ENCODE peak calls at places on chromosomes 4 and X, in eight cellular contexts. One of them, this sample, is unnamed.

GRCh38 chr4:40333921-40334352 is 1.2 kb upstream of the CHRNA9 start:
- DNase-seq in activated CD8-positive, alpha-beta T cell treated with anti-CD3 and anti-CD28 coated beads for 36 hours: no peak
- DNase-seq in Peyer's patch: no peak
- DNase-seq in WTC11: no peak
- DNase-seq in GM13976: no peak
- DNase-seq in CD4-positive, alpha-beta T cell: no peak
- DNase-seq in lower lobe of right lung: no peak
- DNase-seq in Calu3: no peak
- DNase-seq in this sample: no peak

GRCh38 chr4:47852121-47852520 is 14.3 kb upstream of the CORIN start:
- DNase-seq in activated CD8-positive, alpha-beta T cell treated with anti-CD3 and anti-CD28 coated beads for 36 hours: no peak
- DNase-seq in lower lobe of right lung: no peak
- DNase-seq in Peyer's patch: no peak
- DNase-seq in Calu3: no peak
- DNase-seq in GM13976: no peak
- DNase-seq in WTC11: no peak
- DNase-seq in CD4-positive, alpha-beta T cell: no peak
- DNase-seq in this sample: no peak

GRCh38 chr4:141142423-141142822 is 9.2 kb upstream of the RNF150 start:
- DNase-seq in Calu3: no peak
- DNase-seq in Peyer's patch: no peak
- DNase-seq in CD4-positive, alpha-beta T cell: no peak
- DNase-seq in activated CD8-positive, alpha-beta T cell treated with anti-CD3 and anti-CD28 coated beads for 36 hours: no peak
- DNase-seq in lower lobe of right lung: no peak
- DNase-seq in WTC11: no peak
- DNase-seq in GM13976: no peak
- DNase-seq in this sample: no peak

GRCh38 chr4:88672987-88673386 is 24.6 kb downstream of the NAP1L5 start:
- DNase-seq in Calu3: peak; percentile 32
- DNase-seq in WTC11: peak; percentile 47
- DNase-seq in Peyer's patch: no peak
- DNase-seq in activated CD8-positive, alpha-beta T cell treated with anti-CD3 and anti-CD28 coated beads for 36 hours: peak; percentile 48
- DNase-seq in lower lobe of right lung: no peak
- DNase-seq in GM13976: peak; percentile 10
- DNase-seq in CD4-positive, alpha-beta T cell: no peak
- DNase-seq in this sample: peak; percentile 10

GRCh38 chr4:69832326-69833030 is 27.5 kb downstream of the SULT1E1 start:
- DNase-seq in activated CD8-positive, alpha-beta T cell treated with anti-CD3 and anti-CD28 coated beads for 36 hours: no peak
- DNase-seq in WTC11: no peak
- DNase-seq in Peyer's patch: no peak
- DNase-seq in CD4-positive, alpha-beta T cell: no peak
- DNase-seq in GM13976: no peak
- DNase-seq in Calu3: peak; percentile 34
- DNase-seq in lower lobe of right lung: no peak
- DNase-seq in this sample: no peak

GRCh38 chr4:70365479-70365878 is 4.9 kb downstream of the SMR3A start:
- DNase-seq in Peyer's patch: no peak
- DNase-seq in lower lobe of right lung: no peak
- DNase-seq in GM13976: no peak
- DNase-seq in Calu3: peak; percentile 1
- DNase-seq in CD4-positive, alpha-beta T cell: no peak
- DNase-seq in activated CD8-positive, alpha-beta T cell treated with anti-CD3 and anti-CD28 coated beads for 36 hours: no peak
- DNase-seq in WTC11: no peak
- DNase-seq in this sample: no peak

GRCh38 chrX:69226459-69227158 is 61.4 kb upstream of the PJA1 start:
- DNase-seq in Calu3: no peak
- DNase-seq in WTC11: no peak
- DNase-seq in CD4-positive, alpha-beta T cell: no peak
- DNase-seq in activated CD8-positive, alpha-beta T cell treated with anti-CD3 and anti-CD28 coated beads for 36 hours: no peak
- DNase-seq in Peyer's patch: no peak
- DNase-seq in lower lobe of right lung: no peak
- DNase-seq in GM13976: no peak
- DNase-seq in this sample: no peak

GRCh38 chr4:147157860-147158701 is 212.4 kb upstream of the TTC29 start:
- DNase-seq in Peyer's patch: no peak
- DNase-seq in lower lobe of right lung: peak; percentile 50
- DNase-seq in Calu3: peak; percentile 23
- DNase-seq in activated CD8-positive, alpha-beta T cell treated with anti-CD3 and anti-CD28 coated beads for 36 hours: no peak
- DNase-seq in WTC11: peak; percentile 70
- DNase-seq in GM13976: peak; percentile 20
- DNase-seq in CD4-positive, alpha-beta T cell: no peak
- DNase-seq in this sample: no peak

GRCh38 chrX:77597090-77597489 is 149.9 kb downstream of the FGF16 start:
- DNase-seq in Calu3: no peak
- DNase-seq in WTC11: no peak
- DNase-seq in Peyer's patch: no peak
- DNase-seq in GM13976: no peak
- DNase-seq in CD4-positive, alpha-beta T cell: no peak
- DNase-seq in activated CD8-positive, alpha-beta T cell treated with anti-CD3 and anti-CD28 coated beads for 36 hours: no peak
- DNase-seq in lower lobe of right lung: no peak
- DNase-seq in this sample: no peak

GRCh38 chr4:1204828-1205591 is 32.6 kb upstream of the SPON2 start:
- DNase-seq in lower lobe of right lung: peak; percentile 55
- DNase-seq in WTC11: peak; percentile 3
- DNase-seq in Calu3: peak; percentile 51
- DNase-seq in activated CD8-positive, alpha-beta T cell treated with anti-CD3 and anti-CD28 coated beads for 36 hours: peak; percentile 1
- DNase-seq in CD4-positive, alpha-beta T cell: peak; percentile 3
- DNase-seq in GM13976: no peak
- DNase-seq in Peyer's patch: peak; percentile 14
- DNase-seq in this sample: no peak

GRCh38 chr4:22676058-22676457 is 16.7 kb upstream of the GBA3 start:
- DNase-seq in WTC11: no peak
- DNase-seq in Peyer's patch: no peak
- DNase-seq in CD4-positive, alpha-beta T cell: no peak
- DNase-seq in GM13976: no peak
- DNase-seq in activated CD8-positive, alpha-beta T cell treated with anti-CD3 and anti-CD28 coated beads for 36 hours: no peak
- DNase-seq in lower lobe of right lung: no peak
- DNase-seq in Calu3: no peak
- DNase-seq in this sample: no peak

GRCh38 chr4:124974163-124974562 is 261.6 kb upstream of the ANKRD50 start:
- DNase-seq in WTC11: no peak
- DNase-seq in GM13976: no peak
- DNase-seq in Peyer's patch: no peak
- DNase-seq in lower lobe of right lung: no peak
- DNase-seq in CD4-positive, alpha-beta T cell: no peak
- DNase-seq in activated CD8-positive, alpha-beta T cell treated with anti-CD3 and anti-CD28 coated beads for 36 hours: no peak
- DNase-seq in Calu3: no peak
- DNase-seq in this sample: no peak

GRCh38 chr4:101651778-101652177 is 138.8 kb upstream of the BANK1 start:
- DNase-seq in WTC11: no peak
- DNase-seq in Calu3: no peak
- DNase-seq in lower lobe of right lung: no peak
- DNase-seq in Peyer's patch: no peak
- DNase-seq in GM13976: no peak
- DNase-seq in activated CD8-positive, alpha-beta T cell treated with anti-CD3 and anti-CD28 coated beads for 36 hours: no peak
- DNase-seq in CD4-positive, alpha-beta T cell: no peak
- DNase-seq in this sample: no peak

GRCh38 chr4:158535130-158535614 is 13.5 kb downstream of the RXFP1 start:
- DNase-seq in CD4-positive, alpha-beta T cell: no peak
- DNase-seq in Peyer's patch: no peak
- DNase-seq in Calu3: no peak
- DNase-seq in lower lobe of right lung: no peak
- DNase-seq in GM13976: no peak
- DNase-seq in activated CD8-positive, alpha-beta T cell treated with anti-CD3 and anti-CD28 coated beads for 36 hours: peak; percentile 56
- DNase-seq in WTC11: no peak
- DNase-seq in this sample: no peak

GRCh38 chr4:94332983-94333590 is 9.5 kb downstream of the HPGDS start:
- DNase-seq in Peyer's patch: no peak
- DNase-seq in CD4-positive, alpha-beta T cell: no peak
- DNase-seq in lower lobe of right lung: no peak
- DNase-seq in WTC11: no peak
- DNase-seq in GM13976: no peak
- DNase-seq in activated CD8-positive, alpha-beta T cell treated with anti-CD3 and anti-CD28 coated beads for 36 hours: no peak
- DNase-seq in Calu3: peak; percentile 13
- DNase-seq in this sample: no peak

GRCh38 chr4:184641022-184641421 is 8.2 kb downstream of the CASP3 start:
- DNase-seq in GM13976: no peak
- DNase-seq in CD4-positive, alpha-beta T cell: no peak
- DNase-seq in Calu3: no peak
- DNase-seq in WTC11: no peak
- DNase-seq in Peyer's patch: no peak
- DNase-seq in lower lobe of right lung: no peak
- DNase-seq in activated CD8-positive, alpha-beta T cell treated with anti-CD3 and anti-CD28 coated beads for 36 hours: no peak
- DNase-seq in this sample: peak; percentile 23

GRCh38 chr4:39932776-39933402 is 44.8 kb downstream of the PDS5A start:
- DNase-seq in Peyer's patch: no peak
- DNase-seq in GM13976: peak; percentile 30
- DNase-seq in lower lobe of right lung: no peak
- DNase-seq in WTC11: no peak
- DNase-seq in CD4-positive, alpha-beta T cell: no peak
- DNase-seq in Calu3: no peak
- DNase-seq in activated CD8-positive, alpha-beta T cell treated with anti-CD3 and anti-CD28 coated beads for 36 hours: no peak
- DNase-seq in this sample: peak; percentile 34

GRCh38 chrX:114619874-114620273 is 36.0 kb downstream of the HTR2C start:
- DNase-seq in activated CD8-positive, alpha-beta T cell treated with anti-CD3 and anti-CD28 coated beads for 36 hours: no peak
- DNase-seq in Calu3: peak; percentile 16
- DNase-seq in CD4-positive, alpha-beta T cell: no peak
- DNase-seq in lower lobe of right lung: no peak
- DNase-seq in GM13976: peak; percentile 12
- DNase-seq in Peyer's patch: no peak
- DNase-seq in WTC11: no peak
- DNase-seq in this sample: peak; percentile 14

GRCh38 chr4:139452000-139452399 is 1.9 kb upstream of the RAB33B start:
- DNase-seq in activated CD8-positive, alpha-beta T cell treated with anti-CD3 and anti-CD28 coated beads for 36 hours: no peak
- DNase-seq in GM13976: no peak
- DNase-seq in WTC11: no peak
- DNase-seq in Peyer's patch: no peak
- DNase-seq in CD4-positive, alpha-beta T cell: no peak
- DNase-seq in lower lobe of right lung: no peak
- DNase-seq in Calu3: no peak
- DNase-seq in this sample: no peak

GRCh38 chr4:139453371-139454110 is 380 bp upstream of the RAB33B start:
- DNase-seq in activated CD8-positive, alpha-beta T cell treated with anti-CD3 and anti-CD28 coated beads for 36 hours: peak; percentile 99
- DNase-seq in Calu3: peak; percentile 93
- DNase-seq in lower lobe of right lung: peak; percentile 99
- DNase-seq in Peyer's patch: peak; percentile 98
- DNase-seq in GM13976: peak; percentile 96
- DNase-seq in WTC11: peak; percentile 97
- DNase-seq in CD4-positive, alpha-beta T cell: peak; percentile 97
- DNase-seq in this sample: peak; percentile 95

GRCh38 chr4:139454646-139455045 is 725 bp downstream of the RAB33B start:
- DNase-seq in CD4-positive, alpha-beta T cell: no peak
- DNase-seq in lower lobe of right lung: no peak
- DNase-seq in WTC11: no peak
- DNase-seq in Peyer's patch: no peak
- DNase-seq in GM13976: no peak
- DNase-seq in activated CD8-positive, alpha-beta T cell treated with anti-CD3 and anti-CD28 coated beads for 36 hours: no peak
- DNase-seq in Calu3: no peak
- DNase-seq in this sample: no peak

GRCh38 chr4:139454111-139454600 is at the start of gene RAB33B:
- DNase-seq in Calu3: no peak
- DNase-seq in lower lobe of right lung: no peak
- DNase-seq in WTC11: no peak
- DNase-seq in GM13976: no peak
- DNase-seq in Peyer's patch: no peak
- DNase-seq in CD4-positive, alpha-beta T cell: no peak
- DNase-seq in activated CD8-positive, alpha-beta T cell treated with anti-CD3 and anti-CD28 coated beads for 36 hours: no peak
- DNase-seq in this sample: no peak

GRCh38 chr4:139453041-139453370 is 915 bp upstream of the RAB33B start:
- DNase-seq in Peyer's patch: peak; percentile 78
- DNase-seq in lower lobe of right lung: no peak
- DNase-seq in Calu3: peak; percentile 60
- DNase-seq in CD4-positive, alpha-beta T cell: peak; percentile 73
- DNase-seq in GM13976: peak; percentile 71
- DNase-seq in activated CD8-positive, alpha-beta T cell treated with anti-CD3 and anti-CD28 coated beads for 36 hours: peak; percentile 85
- DNase-seq in WTC11: no peak
- DNase-seq in this sample: peak; percentile 75
- TF ChIP-seq CTCF in Peyer's patch: peak; percentile 70
- TF ChIP-seq CTCF in lower lobe of right lung: peak; percentile 28
- TF ChIP-seq CTCF in Calu3: peak; percentile 31
- TF ChIP-seq CTCF in CD4-positive, alpha-beta T cell: peak; percentile 57
- TF ChIP-seq CTCF in GM13976: no peak
- TF ChIP-seq CTCF in activated CD8-positive, alpha-beta T cell treated with anti-CD3 and anti-CD28 coated beads for 36 hours: peak; percentile 50
- TF ChIP-seq CTCF in WTC11: no peak
- TF ChIP-seq CTCF in this sample: peak; percentile 39

DNA sequence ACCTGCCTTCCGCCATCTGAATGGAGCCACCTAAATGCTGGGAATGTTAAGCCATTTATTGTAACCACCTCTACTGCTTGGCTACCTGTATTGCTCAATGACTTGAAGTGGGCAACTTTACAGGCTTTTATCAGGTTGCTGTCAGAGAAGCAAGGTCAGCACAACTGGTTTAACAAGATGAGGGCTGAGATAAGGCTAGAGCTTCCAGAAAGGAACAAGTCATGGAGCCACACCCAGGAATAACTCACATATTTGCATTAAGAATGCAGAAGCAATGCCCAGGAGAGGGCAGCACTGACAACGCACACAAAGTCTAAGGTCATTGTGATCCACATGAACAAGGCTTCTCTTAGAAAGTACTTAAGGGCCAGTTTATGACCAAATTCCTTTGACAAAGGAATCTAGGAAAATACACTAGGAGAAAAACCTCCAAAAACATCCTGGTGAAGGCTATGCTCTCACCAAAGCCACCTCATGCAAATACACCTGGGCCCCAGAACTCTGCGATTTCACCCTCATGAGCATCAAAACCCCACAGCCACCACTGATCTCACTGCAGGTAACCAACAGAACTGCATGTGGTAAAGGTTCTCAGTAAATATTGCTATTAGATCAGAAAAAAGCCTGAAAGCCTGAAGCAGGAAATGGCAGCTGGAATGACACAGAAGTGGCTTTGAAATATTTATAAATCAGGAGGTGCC is 15.0 kb upstream of the STS start:
- DNase-seq in WTC11: peak; percentile 52
- DNase-seq in GM13976: no peak
- DNase-seq in lower lobe of right lung: peak; percentile 74
- DNase-seq in Calu3: peak; percentile 81
- DNase-seq in activated CD8-positive, alpha-beta T cell treated with anti-CD3 and anti-CD28 coated beads for 36 hours: peak; percentile 46
- DNase-seq in CD4-positive, alpha-beta T cell: no peak
- DNase-seq in Peyer's patch: peak; percentile 36
- DNase-seq in this sample: no peak
- TF ChIP-seq CTCF in WTC11: no peak
- TF ChIP-seq CTCF in GM13976: peak; percentile 62
- TF ChIP-seq CTCF in lower lobe of right lung: peak; percentile 39
- TF ChIP-seq CTCF in Calu3: peak; percentile 44
- TF ChIP-seq CTCF in activated CD8-positive, alpha-beta T cell treated with anti-CD3 and anti-CD28 coated beads for 36 hours: no peak
- TF ChIP-seq CTCF in CD4-positive, alpha-beta T cell: peak; percentile 22
- TF ChIP-seq CTCF in Peyer's patch: peak; percentile 66
- TF ChIP-seq CTCF in this sample: peak; percentile 71

GRCh38 chr4:24395937-24396336 is 188.4 kb downstream of the DHX15 start:
- DNase-seq in WTC11: peak; percentile 36
- DNase-seq in activated CD8-positive, alpha-beta T cell treated with anti-CD3 and anti-CD28 coated beads for 36 hours: no peak
- DNase-seq in Peyer's patch: no peak
- DNase-seq in Calu3: no peak
- DNase-seq in CD4-positive, alpha-beta T cell: no peak
- DNase-seq in lower lobe of right lung: no peak
- DNase-seq in GM13976: no peak
- DNase-seq in this sample: no peak
- TF ChIP-seq CTCF in WTC11: no peak
- TF ChIP-seq CTCF in activated CD8-positive, alpha-beta T cell treated with anti-CD3 and anti-CD28 coated beads for 36 hours: no peak
- TF ChIP-seq CTCF in Peyer's patch: no peak
- TF ChIP-seq CTCF in Calu3: no peak
- TF ChIP-seq CTCF in CD4-positive, alpha-beta T cell: no peak
- TF ChIP-seq CTCF in lower lobe of right lung: no peak
- TF ChIP-seq CTCF in GM13976: no peak
- TF ChIP-seq CTCF in this sample: no peak

DNA sequence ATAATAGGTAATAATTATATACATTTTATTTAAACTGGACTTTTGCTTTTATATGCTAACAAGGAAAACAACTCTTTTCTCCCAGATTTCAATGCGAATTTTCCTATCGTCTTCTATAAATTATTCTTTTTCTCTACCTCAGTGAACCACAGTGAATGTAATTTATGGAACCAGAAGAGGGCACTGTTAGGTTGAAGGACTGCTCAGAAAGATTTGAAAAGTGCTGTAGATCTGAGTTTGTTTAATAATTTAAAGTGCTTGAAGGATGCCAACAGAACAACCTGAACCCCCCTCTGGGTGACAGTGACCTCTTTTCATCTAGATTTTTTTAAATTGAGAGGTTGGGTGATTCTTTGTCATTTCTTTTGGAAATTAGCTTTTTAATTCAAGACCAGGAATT is 54.9 kb downstream of the PHOX2B start:
- DNase-seq in GM13976: no peak
- DNase-seq in CD4-positive, alpha-beta T cell: no peak
- DNase-seq in WTC11: no peak
- DNase-seq in activated CD8-positive, alpha-beta T cell treated with anti-CD3 and anti-CD28 coated beads for 36 hours: no peak
- DNase-seq in Peyer's patch: no peak
- DNase-seq in lower lobe of right lung: no peak
- DNase-seq in Calu3: peak; percentile 3
- DNase-seq in this sample: peak; percentile 12
- TF ChIP-seq CTCF in GM13976: peak; percentile 43
- TF ChIP-seq CTCF in CD4-positive, alpha-beta T cell: no peak
- TF ChIP-seq CTCF in WTC11: no peak
- TF ChIP-seq CTCF in activated CD8-positive, alpha-beta T cell treated with anti-CD3 and anti-CD28 coated beads for 36 hours: peak; percentile 8
- TF ChIP-seq CTCF in Peyer's patch: peak; percentile 44
- TF ChIP-seq CTCF in lower lobe of right lung: peak; percentile 30
- TF ChIP-seq CTCF in Calu3: no peak
- TF ChIP-seq CTCF in this sample: peak; percentile 54